ENCODE peak calls at places on chromosomes 11 and 22, in five cellular contexts. Y is AG04449, B is progenitor cell of endocrine pancreas, N is esophagus muscularis mucosa, G is GM10248. L is an unnamed sample.

GRCh38 chr22:35959121-35959800 is 69.4 kb downstream of the RBFOX2 start:
- DNase-seq in Y (no peak), B (no peak), G (no peak), N (no peak), L (no peak)

GRCh38 chr11:117923773-117924172 is 5.4 kb downstream of the TMPRSS13 start:
- DNase-seq in Y (no peak), G (no peak), B (no peak), N (no peak), L (peak)

GRCh38 chr11:122656631-122657101 is 1.1 kb downstream of the UBASH3B start:
- DNase-seq in G (peak), Y (no peak), B (peak), N (peak), L (peak)

GRCh38 chr22:19892925-19893324 is 38.3 kb upstream of the GNB1L start:
- DNase-seq in N (no peak), G (no peak), B (no peak), Y (no peak), L (no peak)

GRCh38 chr11:128324531-128325141 is 262.7 kb downstream of the ETS1 start:
- DNase-seq in N (peak), B (no peak), Y (no peak), G (no peak), L (no peak)

GRCh38 chr11:130806746-130807145 is 109.5 kb downstream of the SNX19 start:
- DNase-seq in Y (no peak), B (no peak), N (peak), G (no peak), L (no peak)

GRCh38 chr11:116840746-116841296 is 3.4 kb upstream of the APOA1 start:
- DNase-seq in Y (no peak), N (no peak), G (no peak), B (no peak), L (no peak)

GRCh38 chr11:1739576-1739975 is 10.8 kb downstream of the IFITM10 start:
- DNase-seq in N (no peak), Y (no peak), B (no peak), G (peak), L (no peak)

GRCh38 chr22:44026630-44027511 is 2.8 kb downstream of the PARVB start:
- DNase-seq in Y (no peak), B (no peak), N (peak), G (peak), L (no peak)

GRCh38 chr11:64264371-64264852 is 13.1 kb downstream of the PLCB3 start:
- DNase-seq in G (no peak), Y (no peak), N (no peak), B (no peak), L (no peak)

GRCh38 chr11:105689636-105690035 is 79.8 kb downstream of the GRIA4 start:
- DNase-seq in G (no peak), B (no peak), N (no peak), Y (no peak), L (no peak)

GRCh38 chr22:48685767-48686166 is 1141.9 kb downstream of the BRD1 start:
- DNase-seq in N (no peak), B (no peak), G (no peak), Y (no peak), L (no peak)

GRCh38 chr11:45170484-45170883 is 24.0 kb downstream of the PRDM11 start:
- DNase-seq in G (no peak), Y (no peak), B (no peak), N (no peak), L (no peak)

GRCh38 chr11:23846902-23847422 is 649.9 kb upstream of the LUZP2 start:
- DNase-seq in B (no peak), G (no peak), Y (no peak), N (no peak), L (no peak)

GRCh38 chr11:132878111-132878510 is 654.2 kb downstream of the OPCML start:
- DNase-seq in B (no peak), Y (no peak), G (no peak), N (no peak), L (no peak)

GRCh38 chr22:29344137-29344536 is 28.6 kb upstream of the RASL10A start:
- DNase-seq in N (peak), B (no peak), Y (peak), G (no peak), L (peak)

GRCh38 chr11:80872116-80872728 is 1431.4 kb upstream of the TENM4 start:
- DNase-seq in B (no peak), G (no peak), N (no peak), Y (no peak), L (no peak)

GRCh38 chr11:99069831-99070444 is 49.2 kb downstream of the CNTN5 start:
- DNase-seq in Y (no peak), B (peak), G (no peak), N (no peak), L (no peak)

GRCh38 chr11:105609341-105609781 is 512 bp upstream of the GRIA4 start:
- DNase-seq in B (no peak), N (no peak), Y (no peak), G (peak), L (no peak)

GRCh38 chr22:22195265-22196017 is 49.1 kb upstream of the VPREB1 start:
- DNase-seq in B (peak), G (peak), Y (no peak), N (peak), L (peak)

GRCh38 chr22:19514831-19515565 is 9.2 kb downstream of the CLDN5 start:
- DNase-seq in Y (no peak), G (no peak), B (no peak), N (no peak), L (no peak)

GRCh38 chr22:17283423-17283822 is 64.2 kb upstream of the ADA2 start:
- DNase-seq in N (no peak), G (no peak), Y (no peak), B (no peak), L (no peak)

GRCh38 chr11:71452354-71453020 is 516 bp upstream of the NADSYN1 start:
- DNase-seq in B (peak), N (no peak), G (no peak), Y (no peak), L (no peak)

GRCh38 chr22:20299736-20300136 is 20.1 kb downstream of the DGCR6L start:
- DNase-seq in N (no peak), B (no peak), G (no peak), Y (no peak), L (no peak)

GRCh38 chr11:8698917-8699441 is 16.4 kb downstream of the RPL27A start:
- DNase-seq in G (no peak), Y (no peak), N (no peak), B (no peak), L (no peak)

GRCh38 chr22:45552580-45553332 is 50.1 kb downstream of the FBLN1 start:
- DNase-seq in B (no peak), G (no peak), Y (peak), N (no peak), L (peak)

GRCh38 chr11:121625784-121626506 is 173.2 kb upstream of the SORL1-AS1 start:
- DNase-seq in B (no peak), G (no peak), N (no peak), Y (no peak), L (no peak)

GRCh38 chr11:12890476-12890875 is 118.6 kb upstream of the RASSF10 start:
- DNase-seq in B (no peak), N (no peak), Y (no peak), G (no peak), L (no peak)
- TF ChIP-seq CTCF in B (no peak), N (no peak), Y (no peak), G (no peak), L (no peak)

GRCh38 chr11:114496915-114497314 is 57.6 kb downstream of the REXO2 start:
- DNase-seq in N (no peak), G (no peak), Y (no peak), B (no peak), L (no peak)
- TF ChIP-seq CTCF in N (no peak), G (no peak), Y (no peak), B (no peak), L (no peak)

GRCh38 chr22:41498322-41498721 is 29.4 kb downstream of the ACO2 start:
- DNase-seq in B (no peak), G (no peak), N (no peak), Y (no peak), L (no peak)

GRCh38 chr22:41500303-41500702 is 31.4 kb downstream of the ACO2 start:
- DNase-seq in B (no peak), G (no peak), N (no peak), Y (no peak), L (no peak)

GRCh38 chr22:41499624-41500280 is 30.8 kb downstream of the ACO2 start:
- DNase-seq in Y (no peak), G (no peak), N (no peak), B (no peak), L (no peak)

GRCh38 chr22:41504397-41504796 is 35.5 kb downstream of the ACO2 start:
- DNase-seq in N (no peak), B (no peak), G (no peak), Y (no peak), L (no peak)

DNA sequence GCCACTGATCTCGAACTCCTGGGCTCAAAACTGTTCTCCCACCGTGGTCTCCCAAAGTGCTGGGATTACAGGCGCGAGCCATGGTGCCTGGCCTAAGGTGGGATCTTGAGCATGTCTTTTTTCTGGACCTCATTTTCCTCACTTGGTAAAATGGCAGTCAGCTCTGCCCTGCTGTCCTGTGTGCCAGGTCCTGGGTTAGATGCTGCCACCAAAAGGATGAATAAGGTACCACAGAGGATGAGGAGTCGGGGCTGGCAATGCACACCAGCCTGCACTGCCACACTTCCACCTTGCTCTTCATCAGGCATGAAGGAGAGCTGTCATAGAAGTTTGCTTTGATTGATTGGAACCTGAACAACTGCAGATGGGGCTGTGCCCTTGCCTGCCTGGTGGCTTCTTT is 32.3 kb downstream of the ACO2 start:
- DNase-seq in N (no peak), B (no peak), G (peak), Y (no peak), L (no peak)
- TF ChIP-seq CTCF in N (peak), B (no peak), G (no peak), Y (no peak), L (peak)

GRCh38 chr22:31730344-31730711 is 19.6 kb downstream of the PRR14L start:
- DNase-seq in Y (no peak), B (no peak), N (no peak), G (no peak), L (no peak)
- TF ChIP-seq CTCF in Y (no peak), B (peak), N (no peak), G (no peak), L (peak)

GRCh38 chr11:58900479-58901420 is 38.5 kb upstream of the GLYATL1 start:
- DNase-seq in G (peak), N (no peak), Y (no peak), B (peak), L (peak)
- TF ChIP-seq CTCF in G (peak), N (peak), Y (peak), B (peak), L (peak)

DNA sequence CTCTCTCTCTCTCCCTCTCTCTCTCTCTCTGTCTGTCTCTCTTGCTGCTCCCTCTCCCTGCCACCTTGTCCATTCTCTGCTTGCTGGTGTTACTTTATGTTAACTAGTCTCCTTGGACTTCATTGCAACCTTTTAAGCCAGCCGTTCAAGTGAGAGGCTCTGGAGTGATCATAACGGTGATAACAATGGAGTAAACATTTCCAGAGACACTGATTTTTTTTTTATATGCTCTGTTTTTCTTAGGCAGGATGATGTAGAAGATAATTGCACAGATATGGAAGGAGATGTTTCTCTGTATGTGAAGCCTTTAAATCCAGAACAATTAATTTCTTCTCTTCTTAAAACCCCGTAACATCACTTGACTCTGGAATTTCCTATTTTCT is 287.7 kb downstream of the TMEM135 start:
- DNase-seq in B (no peak), N (no peak), G (no peak), Y (no peak), L (no peak)
- TF ChIP-seq CTCF in B (no peak), N (no peak), G (no peak), Y (no peak), L (no peak)

GRCh38 chr11:32610926-32611325 is 27.3 kb downstream of the EIF3M start:
- DNase-seq in Y (no peak), G (no peak), N (no peak), B (no peak), L (no peak)
- TF ChIP-seq CTCF in Y (no peak), G (no peak), N (no peak), B (no peak), L (no peak)

L was measured in HFFc6.